ENCODE peak calls at places on chromosomes 6 and 20, in five cellular contexts. A is neuronal stem cell, Y is IMR-90, F is H1, W is H9. L is an unnamed sample.

GRCh38 chr20:21936720-21937380 is 231.4 kb downstream of the PAX1 start:
- DNase-seq in A (no peak), Y (no peak), F (no peak), W (peak; percentile 43), L (peak; percentile 41)

GRCh38 chr6:44854712-44855111 is 467.2 kb downstream of the CDC5L start:
- DNase-seq in A (no peak), Y (no peak), F (no peak), W (no peak), L (no peak)

GRCh38 chr6:81795890-81796289 is 43.4 kb upstream of the TENT5A start:
- DNase-seq in A (no peak), Y (no peak), F (no peak), W (no peak), L (no peak)

GRCh38 chr20:59598625-59599310 is 5.6 kb upstream of the PHACTR3 start:
- DNase-seq in A (peak; percentile 32), Y (no peak), F (peak; percentile 65), W (peak; percentile 70), L (peak; percentile 52)

GRCh38 chr20:54716169-54716747 is 240.9 kb downstream of the DOK5 start:
- DNase-seq in A (no peak), Y (no peak), F (no peak), W (no peak), L (no peak)

GRCh38 chr6:10882654-10883053 is 813 bp upstream of the GCM2 start:
- DNase-seq in A (peak; percentile 6), Y (no peak), F (peak; percentile 82), W (peak; percentile 76), L (peak; percentile 58)

GRCh38 chr6:138588805-138589434 is 89.6 kb upstream of the NHSL1 start:
- DNase-seq in A (peak; percentile 71), Y (peak; percentile 83), F (peak; percentile 70), W (peak; percentile 72), L (peak; percentile 84)

GRCh38 chr20:64139200-64140081 is 24.8 kb upstream of the MYT1 start:
- DNase-seq in A (no peak), Y (no peak), F (peak; percentile 42), W (no peak), L (no peak)

GRCh38 chr20:46509523-46509922 is 3.8 kb downstream of the ZNF334 start:
- DNase-seq in A (no peak), Y (no peak), F (no peak), W (no peak), L (no peak)

GRCh38 chr6:30053682-30054081 is 7.4 kb upstream of the POLR1H start:
- DNase-seq in A (no peak), Y (no peak), F (no peak), W (no peak), L (no peak)

GRCh38 chr6:8191629-8192028 is 89.3 kb upstream of the EEF1E1 start:
- DNase-seq in A (no peak), Y (no peak), F (no peak), W (no peak), L (no peak)

GRCh38 chr6:170290306-170291128 is at the start of gene DLL1:
- DNase-seq in A (peak; percentile 94), Y (peak; percentile 29), F (peak; percentile 84), W (peak; percentile 82), L (peak; percentile 58)

GRCh38 chr20:58596244-58597010 is 54.7 kb upstream of the STX16 start:
- DNase-seq in A (no peak), Y (no peak), F (no peak), W (no peak), L (no peak)

GRCh38 chr6:43871284-43871683 is 101.3 kb downstream of the VEGFA start:
- DNase-seq in A (no peak), Y (no peak), F (no peak), W (no peak), L (no peak)

GRCh38 chr6:39166189-39166917 is 51.4 kb upstream of the SAYSD1 start:
- DNase-seq in A (peak; percentile 72), Y (peak; percentile 37), F (peak; percentile 99), W (peak; percentile 94), L (peak; percentile 91)

GRCh38 chr6:36123270-36124139 is 6.8 kb upstream of the MAPK13 start:
- DNase-seq in A (peak; percentile 70), Y (peak; percentile 69), F (peak; percentile 93), W (peak; percentile 89), L (peak; percentile 93)

GRCh38 chr6:98641929-98642328 is 192.4 kb upstream of the POU3F2 start:
- DNase-seq in A (peak; percentile 74), Y (no peak), F (no peak), W (no peak), L (no peak)

GRCh38 chr6:166828397-166829002 is 127.8 kb downstream of the RNASET2 start:
- DNase-seq in A (no peak), Y (no peak), F (no peak), W (no peak), L (no peak)

GRCh38 chr6:109595998-109596397 is 95.0 kb downstream of the AK9 start:
- DNase-seq in A (no peak), Y (peak; percentile 57), F (peak; percentile 49), W (peak; percentile 40), L (peak; percentile 73)

GRCh38 chr20:59047938-59048680 is 5.5 kb upstream of the PRELID3B start:
- DNase-seq in A (no peak), Y (peak; percentile 21), F (no peak), W (no peak), L (no peak)

GRCh38 chr6:135867332-135867731 is 15.8 kb downstream of the PDE7B start:
- DNase-seq in A (no peak), Y (no peak), F (no peak), W (no peak), L (no peak)

GRCh38 chr20:9200196-9200595 is 131.3 kb downstream of the PLCB4 start:
- DNase-seq in A (no peak), Y (no peak), F (no peak), W (no peak), L (no peak)

GRCh38 chr6:142478117-142478516 is 176.3 kb downstream of the ADGRG6 start:
- DNase-seq in A (no peak), Y (peak; percentile 41), F (no peak), W (peak; percentile 37), L (peak; percentile 76)

GRCh38 chr6:160031442-160031841 is 62.6 kb downstream of the IGF2R start:
- DNase-seq in A (no peak), Y (peak; percentile 63), F (no peak), W (no peak), L (no peak)

GRCh38 chr6:43143235-43144124 is 27.6 kb upstream of the SRF start:
- DNase-seq in A (peak; percentile 81), Y (peak; percentile 91), F (peak; percentile 96), W (peak; percentile 96), L (peak; percentile 96)

GRCh38 chr6:14927398-14927797 is 318.5 kb upstream of the JARID2 start:
- DNase-seq in A (no peak), Y (no peak), F (no peak), W (no peak), L (no peak)

DNA sequence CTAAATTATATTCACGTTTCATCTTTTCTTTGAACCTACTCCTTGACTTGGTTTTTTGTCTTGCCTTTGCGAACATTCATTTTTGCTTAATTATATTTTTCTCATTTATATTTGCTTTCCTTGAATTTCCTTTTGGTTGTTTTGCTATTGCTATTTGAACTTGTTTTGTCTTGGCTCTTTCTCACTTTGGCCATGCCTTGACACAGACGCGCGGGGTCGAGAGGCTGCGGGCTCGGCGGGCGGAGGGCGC is 7.1 kb upstream of the TMEM14A start:
- DNase-seq in A (no peak), Y (no peak), F (no peak), W (no peak), L (no peak)
- H2BK15ac ChIP-seq in A (no peak overlapping the region), Y (no peak overlapping the region), F (no peak overlapping the region), W (no peak overlapping the region), L (no peak overlapping the region)

DNA sequence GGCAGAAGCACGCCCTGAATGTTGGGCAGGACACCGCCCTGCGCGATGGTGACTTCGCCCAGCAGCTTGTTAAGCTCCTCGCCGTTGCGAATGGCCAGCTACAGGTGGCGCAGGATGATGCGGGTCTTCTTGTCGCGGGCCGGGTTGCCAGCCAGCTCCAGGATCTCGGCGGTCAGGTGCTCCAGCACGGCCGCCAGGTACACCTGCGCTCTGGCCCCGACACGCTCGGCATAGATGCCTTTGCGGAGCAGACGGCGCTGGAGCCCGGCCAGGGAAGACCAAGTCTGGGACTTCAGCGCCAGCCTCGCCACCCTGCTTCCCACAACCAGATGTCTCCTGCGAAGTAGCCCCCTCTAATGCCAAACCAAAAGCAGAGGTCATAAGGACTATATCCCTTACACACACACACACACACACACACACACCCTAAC is 8.0 kb upstream of the SLC17A3 start:
- DNase-seq in A (peak; percentile 21), Y (no peak), F (peak; percentile 72), W (peak; percentile 85), L (peak; percentile 83)
- H2BK15ac ChIP-seq in A (peak overlapping the region; percentile 93), Y (no peak overlapping the region), F (no peak overlapping the region), W (no peak overlapping the region), L (no peak overlapping the region)

DNA sequence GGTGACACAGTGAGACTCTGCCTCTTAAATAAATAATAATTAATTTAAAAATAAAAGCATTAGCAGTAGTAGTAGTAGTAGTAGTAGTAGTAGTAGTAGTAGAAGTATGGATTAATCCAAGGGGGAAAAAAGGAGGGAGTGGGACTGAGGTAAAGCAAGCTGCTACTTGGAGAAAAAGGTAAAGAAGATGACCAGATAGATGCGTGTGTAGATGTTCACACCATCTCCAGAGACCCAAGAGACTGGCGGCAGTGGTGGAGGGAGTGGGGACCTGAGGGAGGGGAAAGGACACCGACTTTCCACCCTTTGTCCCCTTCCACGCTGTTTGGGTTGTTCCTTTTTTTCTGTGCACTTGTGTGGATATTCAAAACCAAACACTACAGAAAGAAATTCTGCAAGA is 60.4 kb downstream of the UBE2V1 start:
- DNase-seq in A (no peak), Y (no peak), F (no peak), W (no peak), L (no peak)
- H2BK15ac ChIP-seq in A (no peak overlapping the region), Y (no peak overlapping the region), F (no peak overlapping the region), W (no peak overlapping the region), L (no peak overlapping the region)

GRCh38 chr20:3681352-3681930 is 369 bp downstream of the ADAM33 start:
- DNase-seq in A (no peak), Y (no peak), F (no peak), W (no peak), L (no peak)
- H2BK15ac ChIP-seq in A (peak overlapping the region; percentile 86), Y (no peak overlapping the region), F (peak overlapping the region; percentile 75), W (no peak overlapping the region), L (no peak overlapping the region)

GRCh38 chr20:560680-561079 is 17.1 kb upstream of the CSNK2A1 start:
- DNase-seq in A (no peak), Y (no peak), F (no peak), W (no peak), L (no peak)

GRCh38 chr20:556984-557383 is 13.4 kb upstream of the CSNK2A1 start:
- DNase-seq in A (no peak), Y (no peak), F (no peak), W (no peak), L (no peak)

GRCh38 chr20:550611-551010 is 7.0 kb upstream of the CSNK2A1 start:
- DNase-seq in A (no peak), Y (no peak), F (no peak), W (no peak), L (no peak)

GRCh38 chr20:558117-558516 is 14.5 kb upstream of the CSNK2A1 start:
- DNase-seq in A (no peak), Y (no peak), F (no peak), W (no peak), L (no peak)

DNA sequence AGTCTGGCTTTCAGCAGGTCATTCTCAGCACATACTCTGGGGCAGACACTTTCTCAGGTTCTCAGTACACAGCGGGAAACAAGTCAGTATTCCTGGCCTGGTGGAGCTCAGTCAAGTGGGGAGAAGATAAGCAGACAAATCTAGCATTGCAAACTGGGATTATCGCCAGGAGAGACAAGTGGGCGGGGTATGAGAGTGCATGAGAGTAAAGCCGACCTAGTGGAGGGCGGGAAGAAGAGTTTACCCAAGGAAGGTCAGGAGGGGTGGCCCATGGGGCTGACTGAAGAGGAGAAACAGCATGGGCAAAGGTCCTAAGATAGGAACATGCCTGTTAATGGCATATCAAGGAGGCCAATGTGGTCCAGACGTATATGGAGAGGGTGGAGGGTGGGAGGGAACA is 12.3 kb upstream of the CSNK2A1 start:
- DNase-seq in A (no peak), Y (peak; percentile 9), F (no peak), W (no peak), L (peak; percentile 87)
- H2BK15ac ChIP-seq in A (no peak overlapping the region), Y (no peak overlapping the region), F (no peak overlapping the region), W (no peak overlapping the region), L (no peak overlapping the region)

L was measured in mesendoderm.